ENCODE peak calls at places on chromosomes 13 and 19, in seven cellular contexts. One of them, this sample, is unnamed.

GRCh38 chr13:94784066-94784465 is 71.7 kb upstream of the SOX21 start:
- DNase-seq in activated naive CD4-positive, alpha-beta T cell treated with anti-CD3 and anti-CD28 coated beads for 36 hours: no peak
- DNase-seq in frontal cortex: no peak
- DNase-seq in AG04449: peak
- DNase-seq in stimulated activated CD8-positive, alpha-beta memory T cell treated with anti-CD3 and anti-CD28 coated beads, Interleukin-2, amount 100 ng/mL, for 48 hours: no peak
- DNase-seq in NCI-H460: no peak
- DNase-seq in hippocampal formation: no peak
- DNase-seq in this sample: no peak

GRCh38 chr13:27825153-27825552 is 32.9 kb downstream of the GSX1 start:
- DNase-seq in stimulated activated CD8-positive, alpha-beta memory T cell treated with anti-CD3 and anti-CD28 coated beads, Interleukin-2, amount 100 ng/mL, for 48 hours: no peak
- DNase-seq in hippocampal formation: no peak
- DNase-seq in NCI-H460: no peak
- DNase-seq in AG04449: no peak
- DNase-seq in frontal cortex: no peak
- DNase-seq in activated naive CD4-positive, alpha-beta T cell treated with anti-CD3 and anti-CD28 coated beads for 36 hours: no peak
- DNase-seq in this sample: no peak

GRCh38 chr19:33292595-33293254 is 9.6 kb downstream of the CEBPA start:
- DNase-seq in hippocampal formation: no peak
- DNase-seq in AG04449: no peak
- DNase-seq in activated naive CD4-positive, alpha-beta T cell treated with anti-CD3 and anti-CD28 coated beads for 36 hours: no peak
- DNase-seq in NCI-H460: no peak
- DNase-seq in stimulated activated CD8-positive, alpha-beta memory T cell treated with anti-CD3 and anti-CD28 coated beads, Interleukin-2, amount 100 ng/mL, for 48 hours: no peak
- DNase-seq in frontal cortex: no peak
- DNase-seq in this sample: no peak

GRCh38 chr19:590396-590745 is 690 bp downstream of the HCN2 start:
- DNase-seq in activated naive CD4-positive, alpha-beta T cell treated with anti-CD3 and anti-CD28 coated beads for 36 hours: peak
- DNase-seq in hippocampal formation: no peak
- DNase-seq in NCI-H460: no peak
- DNase-seq in frontal cortex: no peak
- DNase-seq in AG04449: no peak
- DNase-seq in stimulated activated CD8-positive, alpha-beta memory T cell treated with anti-CD3 and anti-CD28 coated beads, Interleukin-2, amount 100 ng/mL, for 48 hours: no peak
- DNase-seq in this sample: no peak

GRCh38 chr13:21047087-21047486 is 14.3 kb downstream of the LATS2 start:
- DNase-seq in AG04449: no peak
- DNase-seq in activated naive CD4-positive, alpha-beta T cell treated with anti-CD3 and anti-CD28 coated beads for 36 hours: no peak
- DNase-seq in stimulated activated CD8-positive, alpha-beta memory T cell treated with anti-CD3 and anti-CD28 coated beads, Interleukin-2, amount 100 ng/mL, for 48 hours: no peak
- DNase-seq in frontal cortex: no peak
- DNase-seq in hippocampal formation: no peak
- DNase-seq in NCI-H460: no peak
- DNase-seq in this sample: no peak

GRCh38 chr19:10113592-10113963 is 2.1 kb downstream of the P2RY11 start:
- DNase-seq in frontal cortex: no peak
- DNase-seq in AG04449: no peak
- DNase-seq in stimulated activated CD8-positive, alpha-beta memory T cell treated with anti-CD3 and anti-CD28 coated beads, Interleukin-2, amount 100 ng/mL, for 48 hours: no peak
- DNase-seq in NCI-H460: no peak
- DNase-seq in hippocampal formation: no peak
- DNase-seq in activated naive CD4-positive, alpha-beta T cell treated with anti-CD3 and anti-CD28 coated beads for 36 hours: no peak
- DNase-seq in this sample: no peak

GRCh38 chr13:20939662-20940061 is 37.1 kb upstream of the XPO4 start:
- DNase-seq in hippocampal formation: no peak
- DNase-seq in NCI-H460: no peak
- DNase-seq in activated naive CD4-positive, alpha-beta T cell treated with anti-CD3 and anti-CD28 coated beads for 36 hours: no peak
- DNase-seq in stimulated activated CD8-positive, alpha-beta memory T cell treated with anti-CD3 and anti-CD28 coated beads, Interleukin-2, amount 100 ng/mL, for 48 hours: no peak
- DNase-seq in frontal cortex: no peak
- DNase-seq in AG04449: no peak
- DNase-seq in this sample: no peak

GRCh38 chr19:4591296-4591695 is 31.8 kb upstream of the SEMA6B start:
- DNase-seq in hippocampal formation: no peak
- DNase-seq in NCI-H460: no peak
- DNase-seq in activated naive CD4-positive, alpha-beta T cell treated with anti-CD3 and anti-CD28 coated beads for 36 hours: no peak
- DNase-seq in stimulated activated CD8-positive, alpha-beta memory T cell treated with anti-CD3 and anti-CD28 coated beads, Interleukin-2, amount 100 ng/mL, for 48 hours: no peak
- DNase-seq in frontal cortex: no peak
- DNase-seq in AG04449: no peak
- DNase-seq in this sample: no peak

GRCh38 chr13:60392136-60392535 is 4.9 kb upstream of the TDRD3 start:
- DNase-seq in AG04449: no peak
- DNase-seq in NCI-H460: no peak
- DNase-seq in activated naive CD4-positive, alpha-beta T cell treated with anti-CD3 and anti-CD28 coated beads for 36 hours: no peak
- DNase-seq in hippocampal formation: no peak
- DNase-seq in stimulated activated CD8-positive, alpha-beta memory T cell treated with anti-CD3 and anti-CD28 coated beads, Interleukin-2, amount 100 ng/mL, for 48 hours: no peak
- DNase-seq in frontal cortex: no peak
- DNase-seq in this sample: no peak

GRCh38 chr13:44212633-44213387 is 160.8 kb upstream of the SERP2 start:
- DNase-seq in AG04449: peak
- DNase-seq in stimulated activated CD8-positive, alpha-beta memory T cell treated with anti-CD3 and anti-CD28 coated beads, Interleukin-2, amount 100 ng/mL, for 48 hours: no peak
- DNase-seq in frontal cortex: no peak
- DNase-seq in NCI-H460: peak
- DNase-seq in activated naive CD4-positive, alpha-beta T cell treated with anti-CD3 and anti-CD28 coated beads for 36 hours: no peak
- DNase-seq in hippocampal formation: no peak
- DNase-seq in this sample: no peak

GRCh38 chr19:33134571-33135041 is 2.7 kb downstream of the WDR88 start:
- DNase-seq in stimulated activated CD8-positive, alpha-beta memory T cell treated with anti-CD3 and anti-CD28 coated beads, Interleukin-2, amount 100 ng/mL, for 48 hours: peak
- DNase-seq in AG04449: no peak
- DNase-seq in frontal cortex: no peak
- DNase-seq in hippocampal formation: no peak
- DNase-seq in activated naive CD4-positive, alpha-beta T cell treated with anti-CD3 and anti-CD28 coated beads for 36 hours: peak
- DNase-seq in NCI-H460: no peak
- DNase-seq in this sample: no peak

GRCh38 chr19:45852145-45852750 is 10.7 kb downstream of the SYMPK start:
- DNase-seq in hippocampal formation: no peak
- DNase-seq in AG04449: no peak
- DNase-seq in activated naive CD4-positive, alpha-beta T cell treated with anti-CD3 and anti-CD28 coated beads for 36 hours: no peak
- DNase-seq in NCI-H460: no peak
- DNase-seq in stimulated activated CD8-positive, alpha-beta memory T cell treated with anti-CD3 and anti-CD28 coated beads, Interleukin-2, amount 100 ng/mL, for 48 hours: no peak
- DNase-seq in frontal cortex: no peak
- DNase-seq in this sample: no peak